ENCODE peak calls at places on chromosomes 6 and 20, in nine cellular contexts. O, A, C, Z, G, V, K, J and Q are unnamed samples.

GRCh38 chr6:164273491-164273890 is 859.0 kb downstream of the QKI start:
- DNase-seq in G (no peak), O (no peak), K (no peak), A (no peak), Z (no peak), C (no peak), V (peak), J (no peak), Q (no peak)

GRCh38 chr20:62736407-62737071 is 27.9 kb downstream of the NTSR1 start:
- DNase-seq in G (no peak), V (no peak), C (no peak), O (peak), A (no peak), Z (peak), K (no peak), J (no peak), Q (peak)

GRCh38 chr6:18400831-18401446 is 13.8 kb downstream of the RNF144B start:
- DNase-seq in J (no peak), O (no peak), C (no peak), Z (no peak), G (no peak), A (peak), V (peak), K (no peak), Q (no peak)

GRCh38 chr6:158374020-158374419 is 61.8 kb downstream of the TULP4 start:
- DNase-seq in J (no peak), Z (no peak), K (no peak), A (no peak), G (no peak), O (no peak), V (peak), C (no peak), Q (no peak)

GRCh38 chr20:10216146-10216741 is 2.4 kb upstream of the SNAP25 start:
- DNase-seq in A (no peak), K (no peak), V (no peak), G (no peak), O (no peak), J (no peak), Z (no peak), C (no peak), Q (no peak)

GRCh38 chr6:79374308-79374707 is 139.8 kb upstream of the HMGN3 start:
- DNase-seq in G (no peak), C (no peak), V (no peak), Z (no peak), O (no peak), K (no peak), J (no peak), A (no peak), Q (no peak)

GRCh38 chr20:17669306-17669931 is 12.6 kb downstream of the RRBP1 start:
- DNase-seq in K (no peak), V (no peak), O (no peak), G (no peak), C (no peak), J (no peak), Z (no peak), A (no peak), Q (no peak)

GRCh38 chr6:7669742-7670141 is 56.2 kb upstream of the BMP6 start:
- DNase-seq in O (no peak), G (no peak), C (no peak), K (no peak), Z (no peak), A (no peak), J (no peak), V (peak), Q (no peak)

GRCh38 chr6:17724341-17724740 is 17.6 kb upstream of the NUP153 start:
- DNase-seq in V (peak), K (no peak), C (no peak), Z (no peak), J (no peak), O (no peak), G (no peak), A (no peak), Q (no peak)

GRCh38 chr20:5786930-5787826 is 37.0 kb downstream of the SHLD1 start:
- DNase-seq in Z (no peak), G (no peak), A (no peak), C (no peak), V (peak), J (no peak), O (no peak), K (no peak), Q (no peak)

GRCh38 chr20:10654630-10655029 is 19.2 kb downstream of the JAG1 start:
- DNase-seq in C (no peak), K (no peak), Z (no peak), J (no peak), G (no peak), V (no peak), O (no peak), A (peak), Q (no peak)

GRCh38 chr6:14841901-14842421 is 403.9 kb upstream of the JARID2 start:
- DNase-seq in K (no peak), G (peak), C (no peak), J (no peak), A (no peak), V (peak), Z (no peak), O (no peak), Q (no peak)

GRCh38 chr6:51854876-51855275 is 232.5 kb downstream of the PKHD1 start:
- DNase-seq in C (no peak), K (no peak), V (no peak), Z (peak), O (peak), G (no peak), J (no peak), A (no peak), Q (peak)

GRCh38 chr20:37223053-37223452 is 38.6 kb downstream of the GHRH start:
- DNase-seq in G (no peak), C (peak), A (peak), V (peak), Z (no peak), K (no peak), O (no peak), J (no peak), Q (no peak)

GRCh38 chr6:113184736-113185135 is 672.4 kb upstream of the MARCKS start:
- DNase-seq in O (peak), J (no peak), A (no peak), Z (no peak), V (peak), C (no peak), G (no peak), K (no peak), Q (no peak)

GRCh38 chr20:57880155-57880648 is 170.4 kb upstream of the PMEPA1 start:
- DNase-seq in K (peak), O (no peak), V (no peak), Z (no peak), J (no peak), A (no peak), C (no peak), G (no peak), Q (no peak)

GRCh38 chr6:48714286-48715049 is 603.5 kb upstream of the PTCHD4 start:
- DNase-seq in Z (no peak), V (no peak), K (no peak), A (no peak), J (no peak), C (no peak), G (no peak), O (no peak), Q (no peak)

GRCh38 chr6:113944701-113945100 is 26.2 kb downstream of the HDAC2 start:
- DNase-seq in J (no peak), K (no peak), O (no peak), C (no peak), G (no peak), A (no peak), V (peak), Z (no peak), Q (no peak)

GRCh38 chr6:106609699-106610098 is 19.6 kb downstream of the RTN4IP1 start:
- DNase-seq in O (no peak), J (no peak), Z (peak), C (no peak), K (no peak), G (no peak), A (peak), V (peak), Q (peak)

GRCh38 chr20:39877792-39878191 is 811.2 kb downstream of the MAFB start:
- DNase-seq in C (no peak), O (no peak), J (no peak), G (no peak), A (no peak), Z (no peak), K (no peak), V (no peak), Q (no peak)

GRCh38 chr6:165580139-165580538 is 82.9 kb downstream of the PDE10A start:
- DNase-seq in A (no peak), J (no peak), C (no peak), Z (no peak), K (no peak), O (no peak), G (no peak), V (peak), Q (no peak)

GRCh38 chr20:63037669-63038268 is 31.0 kb upstream of the BHLHE23 start:
- DNase-seq in G (no peak), K (no peak), V (no peak), Z (no peak), J (no peak), O (no peak), C (no peak), A (no peak), Q (no peak)

DNA sequence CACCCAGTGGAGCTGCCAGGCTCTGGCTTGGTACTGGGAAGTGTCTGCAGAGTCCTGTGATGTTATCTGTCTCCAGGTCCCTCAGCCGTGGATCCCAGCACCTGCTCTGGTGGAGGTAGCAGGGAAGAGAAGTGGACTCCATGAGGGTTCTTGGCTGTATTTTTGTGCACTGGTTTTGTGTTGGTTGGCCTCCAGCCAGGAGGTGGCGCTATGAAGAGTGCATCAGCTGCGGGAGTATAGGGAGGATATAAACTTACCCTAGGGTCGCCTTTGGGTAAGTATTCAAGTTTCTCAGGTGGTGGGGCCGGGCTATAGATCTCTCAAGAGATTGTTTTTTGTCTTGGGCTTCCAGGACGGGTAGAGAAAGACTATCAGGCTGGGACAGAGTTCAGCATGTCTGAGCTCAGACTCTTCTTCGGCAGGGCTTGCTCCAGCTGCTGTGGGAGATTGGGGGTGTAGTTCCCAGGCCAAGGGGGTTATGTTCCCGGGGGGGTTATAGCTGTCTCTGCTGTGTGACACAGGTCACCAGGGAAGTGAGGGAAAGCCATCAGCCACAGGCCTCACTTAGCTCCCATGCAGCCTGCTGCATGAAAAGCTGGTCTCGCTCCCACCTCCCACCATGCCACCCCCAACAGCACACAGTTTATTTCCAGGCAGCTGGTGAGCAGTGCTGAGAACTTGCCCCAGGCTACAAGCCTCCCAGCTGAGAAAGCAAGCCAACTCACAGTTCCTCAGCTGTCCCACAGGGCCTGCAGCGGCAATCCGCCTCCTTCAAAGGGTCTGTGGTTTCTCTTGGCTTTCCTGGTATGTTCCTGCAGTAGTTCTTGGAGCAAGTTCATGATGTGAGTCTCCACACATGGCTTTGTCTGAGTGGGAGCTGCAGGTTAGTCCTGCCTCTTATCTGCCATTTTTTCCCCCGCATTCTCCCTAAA is 115.7 kb downstream of the AIG1 start:
- DNase-seq in C (no peak), G (no peak), O (no peak), A (no peak), Z (peak), V (peak), J (no peak), K (no peak), Q (peak)
- TF ChIP-seq CTCF in C (no peak), G (no peak), O (no peak), A (no peak), Z (no peak), V (no peak), J (no peak), K (no peak), Q (no peak)

GRCh38 chr6:36075656-36076055 is 48.0 kb downstream of the MAPK14 start:
- DNase-seq in J (no peak), A (peak), V (no peak), C (no peak), G (no peak), Z (no peak), O (no peak), K (no peak), Q (no peak)
- TF ChIP-seq CTCF in J (no peak), A (peak), V (no peak), C (no peak), G (no peak), Z (no peak), O (peak), K (peak), Q (no peak)

DNA sequence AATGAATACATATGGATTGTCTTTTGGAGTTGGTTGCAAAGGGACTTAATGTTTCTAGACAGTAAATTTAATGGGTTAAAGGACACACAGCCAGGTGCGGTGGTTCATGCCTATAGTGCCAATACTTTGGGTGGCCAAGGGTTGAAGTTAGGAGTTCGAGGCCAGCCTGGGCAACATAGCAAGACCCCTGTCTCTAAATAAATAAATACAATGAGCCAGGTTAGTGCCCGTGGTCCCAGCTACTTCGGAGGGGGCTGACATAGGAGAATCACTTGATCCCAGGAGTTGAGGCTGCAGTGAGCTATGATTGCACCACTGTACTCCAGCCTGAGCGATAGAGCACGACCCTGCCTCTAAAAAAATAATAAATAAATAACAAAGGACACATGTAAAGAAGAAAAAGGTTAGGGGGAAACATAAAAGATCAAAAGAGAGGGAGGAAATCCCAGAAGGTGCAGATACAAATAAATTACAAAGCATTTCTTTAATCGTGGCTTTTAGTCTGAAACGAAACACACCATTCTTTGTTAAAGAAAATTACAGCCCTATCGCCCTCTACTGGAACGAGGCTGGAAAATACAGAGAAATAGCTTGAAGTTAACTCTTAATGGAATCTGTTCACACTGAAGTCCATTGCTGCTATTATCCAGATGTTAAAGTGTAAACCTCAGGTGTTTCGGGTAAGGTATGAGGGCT is 42.6 kb upstream of the SCML4 start:
- DNase-seq in O (no peak), Z (no peak), C (no peak), G (no peak), J (no peak), A (peak), V (peak), K (no peak), Q (no peak)
- TF ChIP-seq CTCF in O (peak), Z (no peak), C (peak), G (peak), J (peak), A (peak), V (peak), K (peak), Q (peak)

DNA sequence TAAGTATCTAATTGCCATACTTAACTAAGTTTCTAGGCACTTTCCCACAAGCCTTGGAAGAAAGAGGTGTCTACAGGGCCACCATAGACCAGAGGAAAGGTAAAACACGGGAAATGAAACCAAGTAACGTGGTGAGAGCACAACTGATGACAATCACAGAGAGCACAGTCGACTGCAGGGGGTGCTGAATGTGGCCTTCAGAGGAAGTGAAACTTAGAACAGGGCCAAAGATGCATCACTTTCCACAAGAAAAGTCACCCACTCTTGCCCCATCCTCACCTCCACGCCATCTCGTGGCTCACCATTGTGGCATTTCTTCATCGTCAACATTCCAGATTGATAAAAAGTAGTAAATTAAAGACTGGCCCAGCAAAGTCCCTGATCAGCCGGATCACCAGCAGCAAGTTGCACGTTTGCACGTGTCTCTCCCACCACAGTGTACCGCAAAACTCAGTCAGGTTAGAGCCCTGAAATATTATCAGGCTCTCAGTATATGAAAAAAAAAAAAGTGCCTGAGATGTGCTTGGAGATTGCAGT is 31.4 kb downstream of the HIVEP2 start:
- DNase-seq in J (peak), O (no peak), K (no peak), C (no peak), Z (no peak), G (no peak), V (no peak), A (peak), Q (no peak)
- TF ChIP-seq CTCF in J (no peak), O (no peak), K (no peak), C (no peak), Z (no peak), G (no peak), V (no peak), A (peak), Q (no peak)

GRCh38 chr6:169520104-169520503 is 181.7 kb downstream of the WDR27 start:
- DNase-seq in O (no peak), A (no peak), J (no peak), K (no peak), G (no peak), V (peak), Z (no peak), C (no peak), Q (no peak)
- TF ChIP-seq CTCF in O (no peak), A (no peak), J (peak), K (peak), G (no peak), V (peak), Z (no peak), C (no peak), Q (no peak)

DNA sequence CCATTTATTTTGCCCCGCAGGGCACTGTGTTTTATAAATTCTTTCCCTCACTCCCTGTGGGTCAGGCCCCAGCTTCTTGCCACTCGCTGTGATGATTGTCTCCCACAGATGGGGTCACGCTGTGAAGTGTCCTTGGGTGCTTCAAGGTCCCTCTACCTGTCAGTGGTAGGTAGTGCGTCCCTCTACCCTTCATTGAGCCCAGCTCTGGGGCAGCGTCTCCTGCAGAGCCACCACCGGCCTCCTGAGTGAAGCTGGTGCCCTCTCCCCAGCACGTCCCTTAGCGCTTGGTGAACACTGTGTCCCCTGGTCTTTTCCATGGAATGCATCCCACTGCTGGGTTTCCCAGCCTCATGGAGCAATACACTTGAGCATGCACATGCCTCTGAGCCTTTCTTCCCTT is 108.2 kb downstream of the NRN1 start:
- DNase-seq in C (no peak), K (no peak), Z (peak), G (no peak), J (no peak), V (no peak), O (no peak), A (no peak), Q (no peak)
- TF ChIP-seq CTCF in C (no peak), K (no peak), Z (no peak), G (no peak), J (no peak), V (no peak), O (no peak), A (no peak), Q (no peak)

GRCh38 chr6:4253604-4254211 is 118.3 kb upstream of the ECI2 start:
- DNase-seq in O (no peak), Z (no peak), V (peak), G (peak), A (no peak), K (no peak), C (peak), J (no peak), Q (no peak)
- TF ChIP-seq CTCF in O (no peak), Z (no peak), V (peak), G (peak), A (no peak), K (peak), C (peak), J (peak), Q (no peak)